ENCODE peak calls at places on chromosome 10, in seven cellular contexts. Y, O, W, F, I, D and C are unnamed samples.

GRCh38 chr10:7541137-7542087 is 125.4 kb downstream of the ITIH5 start:
- DNase-seq in O (peak; percentile 67), W (no peak), Y (no peak), F (no peak), D (no peak), I (peak; percentile 6), C (no peak)

GRCh38 chr10:97534746-97535367 is 36.1 kb downstream of the UBTD1 start:
- DNase-seq in I (no peak), F (no peak), W (no peak), Y (no peak), O (no peak), D (peak; percentile 33), C (peak; percentile 50)

GRCh38 chr10:93995598-93996271 is 2.0 kb downstream of the PLCE1 start:
- DNase-seq in Y (no peak), O (no peak), D (no peak), F (no peak), W (no peak), I (peak; percentile 25), C (no peak)

GRCh38 chr10:44827431-44828006 is 83.6 kb upstream of the TMEM72 start:
- DNase-seq in F (no peak), W (no peak), I (peak; percentile 24), O (no peak), Y (no peak), D (no peak), C (no peak)

GRCh38 chr10:44925224-44925623 is 14.1 kb downstream of the TMEM72 start:
- DNase-seq in O (no peak), D (no peak), I (peak; percentile 27), Y (no peak), W (no peak), F (no peak), C (no peak)

GRCh38 chr10:127400216-127400615 is 148.9 kb upstream of the NPS start:
- DNase-seq in Y (no peak), D (no peak), F (no peak), I (no peak), O (no peak), W (no peak), C (no peak)

GRCh38 chr10:127082651-127083050 is 113.7 kb downstream of the INSYN2A start:
- DNase-seq in Y (no peak), F (no peak), I (no peak), D (no peak), W (no peak), O (no peak), C (no peak)

GRCh38 chr10:58565256-58565655 is 52.6 kb downstream of the BICC1 start:
- DNase-seq in D (no peak), O (no peak), Y (no peak), W (peak; percentile 41), I (no peak), F (no peak), C (no peak)

GRCh38 chr10:77919713-77920108 is 6.8 kb downstream of the DLG5 start:
- DNase-seq in Y (no peak), O (no peak), W (peak; percentile 60), F (no peak), D (no peak), I (peak; percentile 80), C (no peak)